ENCODE peak calls at places on chromosomes 2 and 18, in five cellular contexts. O, J, S, W and U are unnamed samples.

GRCh38 chr2:181231886-181232644 is 225.1 kb upstream of the ITGA4 start:
- DNase-seq in S (no peak), J (no peak), O (no peak), W (peak; percentile 9), U (no peak)

GRCh38 chr2:112818094-112818902 is 18.3 kb downstream of the IL1B start:
- DNase-seq in J (no peak), S (no peak), W (peak; percentile 63), O (no peak), U (no peak)

GRCh38 chr2:17591846-17592245 is 51.4 kb downstream of the VSNL1 start:
- DNase-seq in O (no peak), S (no peak), J (no peak), W (no peak), U (no peak)

GRCh38 chr2:65489269-65489668 is 56.9 kb upstream of the SPRED2 start:
- DNase-seq in O (no peak), J (no peak), W (no peak), S (no peak), U (no peak)

GRCh38 chr18:332007-332406 is 64.2 kb upstream of the THOC1 start:
- DNase-seq in W (no peak), S (no peak), J (no peak), O (no peak), U (no peak)

GRCh38 chr2:7269993-7270392 is 352.8 kb downstream of the RNF144A start:
- DNase-seq in W (no peak), S (no peak), J (no peak), O (peak; percentile 82), U (no peak)

GRCh38 chr18:28178720-28179119 is 1.8 kb upstream of the CDH2 start:
- DNase-seq in O (no peak), W (peak; percentile 68), J (no peak), S (no peak), U (no peak)

GRCh38 chr2:235536711-235537110 is 42.9 kb downstream of the AGAP1 start:
- DNase-seq in O (no peak), W (no peak), S (no peak), J (no peak), U (no peak)

GRCh38 chr18:54983041-54983686 is 23.9 kb upstream of the CCDC68 start:
- DNase-seq in S (peak; percentile 40), J (no peak), O (peak; percentile 22), W (peak; percentile 58), U (peak; percentile 31)

GRCh38 chr18:35435420-35435819 is 58.3 kb upstream of the ZNF396 start:
- DNase-seq in S (no peak), J (no peak), W (no peak), O (no peak), U (no peak)

GRCh38 chr2:64140665-64141064 is 3.6 kb downstream of the PELI1 start:
- DNase-seq in O (no peak), J (no peak), W (no peak), S (no peak), U (no peak)

GRCh38 chr2:46269545-46270273 is 27.5 kb upstream of the EPAS1 start:
- DNase-seq in J (no peak), W (no peak), S (no peak), O (no peak), U (no peak)

GRCh38 chr18:79748321-79749157 is 49.2 kb upstream of the KCNG2 start:
- DNase-seq in S (no peak), J (no peak), O (no peak), W (no peak), U (no peak)

GRCh38 chr2:145190031-145190703 is 670.2 kb upstream of the ZEB2 start:
- DNase-seq in S (no peak), W (peak; percentile 39), O (no peak), J (no peak), U (no peak)

GRCh38 chr2:150983498-150983897 is 278.2 kb downstream of the RBM43 start:
- DNase-seq in S (no peak), W (no peak), J (no peak), O (no peak), U (no peak)

GRCh38 chr2:128611421-128612320 is 293.0 kb upstream of the HS6ST1 start:
- DNase-seq in O (no peak), W (no peak), S (no peak), J (no peak), U (no peak)

GRCh38 chr2:30807249-30807648 is at the start of gene CAPN13:
- DNase-seq in J (peak; percentile 46), W (peak; percentile 68), O (no peak), S (no peak), U (no peak)

GRCh38 chr2:142591408-142591807 is 286.1 kb upstream of the KYNU start:
- DNase-seq in W (no peak), J (no peak), O (no peak), S (no peak), U (no peak)

GRCh38 chr2:174972924-174973323 is 32.3 kb downstream of the CHN1 start:
- DNase-seq in W (peak; percentile 91), S (no peak), O (no peak), J (no peak), U (no peak)

GRCh38 chr2:132383956-132384355 is 32.6 kb upstream of the GPR39 start:
- DNase-seq in W (no peak), O (no peak), S (no peak), J (no peak), U (no peak)

GRCh38 chr2:150522269-150522668 is 34.8 kb upstream of the RND3 start:
- DNase-seq in S (no peak), O (no peak), W (peak; percentile 45), J (no peak), U (no peak)

GRCh38 chr2:174341301-174341994 is 6.7 kb downstream of the SP9 start:
- DNase-seq in O (peak; percentile 79), J (peak; percentile 81), S (peak; percentile 93), W (peak; percentile 83), U (peak; percentile 89)

GRCh38 chr2:174635015-174635593 is 37.5 kb upstream of the WIPF1 start:
- DNase-seq in O (no peak), J (no peak), S (no peak), W (no peak), U (no peak)

GRCh38 chr2:66867038-66867380 is 432.1 kb downstream of the MEIS1 start:
- DNase-seq in S (no peak), W (no peak), O (no peak), J (no peak), U (no peak)